ENCODE peak calls at places on chromosomes 6 and 20, in four cellular contexts. One of them, this sample, is unnamed.
A peak's percentile ranks its signal among the peaks of the same experiment; 100 is the strongest.

GRCh38 chr6:47343631-47344421 is 34.1 kb upstream of the TNFRSF21 start:
- DNase-seq in GM23248: no peak
- DNase-seq in uterus: no peak
- DNase-seq in thyroid gland: peak; percentile 2
- DNase-seq in this sample: no peak

GRCh38 chr6:52074155-52074554 is 13.3 kb downstream of the PKHD1 start:
- DNase-seq in GM23248: no peak
- DNase-seq in thyroid gland: no peak
- DNase-seq in uterus: no peak
- DNase-seq in this sample: no peak

GRCh38 chr6:169930799-169931198 is 179.4 kb downstream of the ERMARD start:
- DNase-seq in uterus: no peak
- DNase-seq in thyroid gland: no peak
- DNase-seq in GM23248: no peak
- DNase-seq in this sample: no peak

GRCh38 chr6:55902796-55903195 is 27.4 kb upstream of the BMP5 start:
- DNase-seq in thyroid gland: no peak
- DNase-seq in GM23248: no peak
- DNase-seq in uterus: no peak
- DNase-seq in this sample: no peak

GRCh38 chr20:13101276-13101675 is 92.5 kb downstream of the SPTLC3 start:
- DNase-seq in GM23248: no peak
- DNase-seq in uterus: no peak
- DNase-seq in thyroid gland: no peak
- DNase-seq in this sample: no peak

GRCh38 chr6:92231220-92231701 is 1188.1 kb downstream of the EPHA7 start:
- DNase-seq in uterus: no peak
- DNase-seq in thyroid gland: no peak
- DNase-seq in GM23248: no peak
- DNase-seq in this sample: no peak

GRCh38 chr20:37392441-37393195 is 46.7 kb downstream of the SRC start:
- DNase-seq in thyroid gland: no peak
- DNase-seq in uterus: no peak
- DNase-seq in GM23248: peak; percentile 55
- DNase-seq in this sample: no peak

GRCh38 chr20:60262967-60263603 is 304.9 kb downstream of the CDH26 start:
- DNase-seq in GM23248: peak; percentile 25
- DNase-seq in thyroid gland: peak; percentile 9
- DNase-seq in uterus: no peak
- DNase-seq in this sample: no peak

GRCh38 chr20:64239449-64240242 is 15.9 kb upstream of the PCMTD2 start:
- DNase-seq in thyroid gland: no peak
- DNase-seq in GM23248: no peak
- DNase-seq in uterus: no peak
- DNase-seq in this sample: no peak

GRCh38 chr20:23397961-23398360 is 23.3 kb downstream of the NAPB start:
- DNase-seq in GM23248: peak; percentile 55
- DNase-seq in uterus: no peak
- DNase-seq in thyroid gland: no peak
- DNase-seq in this sample: no peak

GRCh38 chr20:24756292-24757025 is 192.6 kb upstream of the CST7 start:
- DNase-seq in GM23248: no peak
- DNase-seq in uterus: no peak
- DNase-seq in thyroid gland: no peak
- DNase-seq in this sample: no peak

GRCh38 chr6:35955071-35955470 is 34.2 kb upstream of the SRPK1 start:
- DNase-seq in uterus: no peak
- DNase-seq in thyroid gland: no peak
- DNase-seq in GM23248: peak; percentile 76
- DNase-seq in this sample: no peak

GRCh38 chr6:16850332-16851022 is 89.2 kb upstream of the ATXN1 start:
- DNase-seq in uterus: no peak
- DNase-seq in thyroid gland: no peak
- DNase-seq in GM23248: no peak
- DNase-seq in this sample: no peak

GRCh38 chr20:49288250-49288751 is 10.4 kb upstream of the ZNFX1 start:
- DNase-seq in uterus: no peak
- DNase-seq in thyroid gland: no peak
- DNase-seq in GM23248: no peak
- DNase-seq in this sample: no peak

GRCh38 chr6:149329529-149329928 is 12.0 kb downstream of the TAB2 start:
- DNase-seq in uterus: no peak
- DNase-seq in thyroid gland: no peak
- DNase-seq in GM23248: no peak
- DNase-seq in this sample: no peak

GRCh38 chr6:149059557-149059956 is 258.0 kb upstream of the TAB2 start:
- DNase-seq in GM23248: no peak
- DNase-seq in thyroid gland: no peak
- DNase-seq in uterus: no peak
- DNase-seq in this sample: no peak

GRCh38 chr6:141326426-141326825 is 806.3 kb upstream of the GJE1 start:
- DNase-seq in uterus: no peak
- DNase-seq in GM23248: peak; percentile 99
- DNase-seq in thyroid gland: no peak
- DNase-seq in this sample: no peak

GRCh38 chr6:141321486-141322347 is 811.0 kb upstream of the GJE1 start:
- DNase-seq in GM23248: peak; percentile 31
- DNase-seq in thyroid gland: no peak
- DNase-seq in uterus: no peak
- DNase-seq in this sample: no peak

DNA sequence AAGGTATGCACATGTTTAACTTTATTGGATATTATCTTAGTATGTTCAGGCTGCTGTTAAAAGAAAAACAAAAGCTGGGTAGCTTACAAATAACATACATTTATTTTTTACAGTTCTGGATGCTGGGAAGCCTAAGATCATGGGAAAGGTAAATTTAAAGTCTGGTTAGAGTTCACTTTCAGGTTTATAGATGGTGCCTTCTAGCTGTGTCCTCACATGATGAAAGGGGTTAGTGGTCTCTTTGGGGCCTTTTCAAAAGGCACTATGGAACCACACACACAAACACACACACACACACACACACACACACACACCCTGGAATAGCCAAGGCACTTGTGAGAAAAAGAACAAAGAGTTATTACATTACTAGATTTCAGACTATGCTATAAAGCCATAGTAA is 805.8 kb upstream of the GJE1 start:
- DNase-seq in thyroid gland: no peak
- DNase-seq in uterus: no peak
- DNase-seq in GM23248: no peak
- DNase-seq in this sample: no peak
- H3K4me3 ChIP-seq in thyroid gland: no peak overlapping the region
- H3K4me3 ChIP-seq in uterus: no peak overlapping the region
- H3K4me3 ChIP-seq in GM23248: peak overlapping the region; percentile 64
- H3K4me3 ChIP-seq in this sample: no peak overlapping the region

GRCh38 chr6:45432944-45433343 is 55.2 kb upstream of the SUPT3H start:
- DNase-seq in thyroid gland: no peak
- DNase-seq in GM23248: peak; percentile 80
- DNase-seq in uterus: no peak
- DNase-seq in this sample: no peak

GRCh38 chr6:45427632-45428031 is 49.9 kb upstream of the SUPT3H start:
- DNase-seq in GM23248: peak; percentile 51
- DNase-seq in thyroid gland: no peak
- DNase-seq in uterus: no peak
- DNase-seq in this sample: no peak

GRCh38 chr6:45428734-45429133 is 51.0 kb upstream of the SUPT3H start:
- DNase-seq in thyroid gland: no peak
- DNase-seq in uterus: no peak
- DNase-seq in GM23248: no peak
- DNase-seq in this sample: no peak

GRCh38 chr6:45431314-45432058 is 53.8 kb upstream of the SUPT3H start:
- DNase-seq in thyroid gland: no peak
- DNase-seq in uterus: no peak
- DNase-seq in GM23248: no peak
- DNase-seq in this sample: no peak

DNA sequence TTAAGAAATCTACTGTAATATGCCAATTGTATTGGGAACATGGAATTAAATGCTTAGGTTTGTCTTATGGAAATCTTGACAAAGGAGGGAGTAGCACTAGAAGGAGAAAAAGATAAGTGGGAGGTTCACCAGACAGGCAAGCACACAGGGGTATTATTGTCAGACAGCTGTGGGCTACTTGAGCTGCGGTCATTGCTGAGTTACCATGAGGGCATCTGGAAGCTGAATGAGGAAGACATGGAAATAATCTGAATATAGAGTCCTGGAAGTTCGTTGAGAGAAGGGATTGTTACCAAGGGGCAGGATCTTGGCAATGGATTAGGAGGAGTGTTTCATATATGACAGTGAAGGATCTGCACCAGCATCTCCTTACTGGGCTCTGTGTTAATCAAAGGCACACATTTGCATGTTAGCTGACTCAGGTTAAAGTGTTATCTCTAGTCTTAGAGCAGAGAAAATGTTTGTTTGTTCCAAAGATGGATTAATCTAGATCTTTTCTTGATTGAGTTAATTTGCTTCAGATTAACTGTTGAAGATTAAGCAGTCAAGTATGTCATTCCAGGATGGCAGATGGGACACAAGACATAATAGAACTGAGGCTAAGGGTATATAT is 53.0 kb upstream of the SUPT3H start:
- DNase-seq in thyroid gland: no peak
- DNase-seq in uterus: no peak
- DNase-seq in GM23248: no peak
- DNase-seq in this sample: no peak
- H3K4me1 ChIP-seq in thyroid gland: peaks cover 3% of the 10 kb centered on the region
- H3K4me1 ChIP-seq in uterus: no peaks in the 10 kb centered on the region
- H3K4me1 ChIP-seq in GM23248: peaks cover 48% of the 10 kb centered on the region
- H3K4me1 ChIP-seq in this sample: no peaks in the 10 kb centered on the region

GRCh38 chr6:161085246-161085645 is 93.7 kb downstream of the MAP3K4 start:
- DNase-seq in uterus: no peak
- DNase-seq in thyroid gland: no peak
- DNase-seq in GM23248: no peak
- DNase-seq in this sample: no peak

GRCh38 chr6:161076211-161076677 is 84.7 kb downstream of the MAP3K4 start:
- DNase-seq in uterus: no peak
- DNase-seq in thyroid gland: no peak
- DNase-seq in GM23248: no peak
- DNase-seq in this sample: no peak

GRCh38 chr6:161080263-161080970 is 88.8 kb downstream of the MAP3K4 start:
- DNase-seq in thyroid gland: no peak
- DNase-seq in uterus: no peak
- DNase-seq in GM23248: peak; percentile 58
- DNase-seq in this sample: no peak

GRCh38 chr6:161079566-161080262 is 88.1 kb downstream of the MAP3K4 start:
- DNase-seq in thyroid gland: no peak
- DNase-seq in GM23248: peak; percentile 94
- DNase-seq in uterus: peak; percentile 25
- DNase-seq in this sample: no peak

GRCh38 chr6:161082215-161082614 is 90.6 kb downstream of the MAP3K4 start:
- DNase-seq in thyroid gland: no peak
- DNase-seq in uterus: no peak
- DNase-seq in GM23248: no peak
- DNase-seq in this sample: no peak
- H3K27ac ChIP-seq in thyroid gland: no peak overlapping the region
- H3K27ac ChIP-seq in uterus: no peak overlapping the region
- H3K27ac ChIP-seq in GM23248: no peak overlapping the region
- H3K27ac ChIP-seq in this sample: no peak overlapping the region

GRCh38 chr6:12543953-12544352 is 172.6 kb upstream of the PHACTR1 start:
- DNase-seq in uterus: no peak
- DNase-seq in GM23248: no peak
- DNase-seq in thyroid gland: no peak
- DNase-seq in this sample: peak; percentile 13
- H3K4me3 ChIP-seq in uterus: no peak overlapping the region
- H3K4me3 ChIP-seq in GM23248: no peak overlapping the region
- H3K4me3 ChIP-seq in thyroid gland: no peak overlapping the region
- H3K4me3 ChIP-seq in this sample: no peak overlapping the region

DNA sequence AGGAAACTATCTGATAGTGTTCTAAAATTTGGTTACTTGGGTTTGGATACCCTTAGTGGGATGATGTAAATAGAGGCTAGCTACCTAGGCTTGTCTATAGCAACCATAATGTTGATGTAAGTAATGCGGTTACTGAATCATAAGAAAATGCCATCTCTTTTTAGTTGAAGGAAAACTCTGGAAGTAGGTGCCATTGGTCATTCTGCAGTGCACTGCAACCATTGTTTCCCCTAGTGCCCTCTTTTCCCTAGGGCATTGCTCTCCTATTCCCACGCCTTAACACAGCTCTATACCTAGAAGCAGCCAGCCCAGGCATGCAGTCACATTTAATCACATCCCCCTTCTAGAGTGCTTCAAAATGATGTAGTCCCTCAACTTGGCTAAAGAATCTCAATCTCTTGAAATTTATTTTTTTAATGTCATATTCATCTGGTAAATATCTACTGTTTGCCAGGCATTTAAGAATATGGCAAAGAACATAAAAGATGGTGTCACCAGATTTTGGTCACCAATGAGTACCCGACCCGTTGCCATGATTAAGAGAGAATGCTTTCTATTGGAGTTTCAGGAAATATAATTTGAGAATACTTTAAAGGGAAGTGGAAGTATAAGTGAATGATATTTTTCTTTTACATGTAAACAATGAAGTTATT is 10.4 kb downstream of the LOC128125822 start:
- DNase-seq in uterus: no peak
- DNase-seq in GM23248: no peak
- DNase-seq in thyroid gland: no peak
- DNase-seq in this sample: no peak
- H3K4me1 ChIP-seq in uterus: no peaks in the 10 kb centered on the region
- H3K4me1 ChIP-seq in GM23248: no peaks in the 10 kb centered on the region
- H3K4me1 ChIP-seq in thyroid gland: no peaks in the 10 kb centered on the region
- H3K4me1 ChIP-seq in this sample: no peaks in the 10 kb centered on the region

GRCh38 chr6:22447191-22447590 is 122.2 kb upstream of the HDGFL1 start:
- DNase-seq in GM23248: no peak
- DNase-seq in uterus: no peak
- DNase-seq in thyroid gland: no peak
- DNase-seq in this sample: no peak
- H3K27ac ChIP-seq in GM23248: no peak overlapping the region
- H3K27ac ChIP-seq in uterus: peak overlapping the region; percentile 72
- H3K27ac ChIP-seq in thyroid gland: peak overlapping the region; percentile 60
- H3K27ac ChIP-seq in this sample: no peak overlapping the region

DNA sequence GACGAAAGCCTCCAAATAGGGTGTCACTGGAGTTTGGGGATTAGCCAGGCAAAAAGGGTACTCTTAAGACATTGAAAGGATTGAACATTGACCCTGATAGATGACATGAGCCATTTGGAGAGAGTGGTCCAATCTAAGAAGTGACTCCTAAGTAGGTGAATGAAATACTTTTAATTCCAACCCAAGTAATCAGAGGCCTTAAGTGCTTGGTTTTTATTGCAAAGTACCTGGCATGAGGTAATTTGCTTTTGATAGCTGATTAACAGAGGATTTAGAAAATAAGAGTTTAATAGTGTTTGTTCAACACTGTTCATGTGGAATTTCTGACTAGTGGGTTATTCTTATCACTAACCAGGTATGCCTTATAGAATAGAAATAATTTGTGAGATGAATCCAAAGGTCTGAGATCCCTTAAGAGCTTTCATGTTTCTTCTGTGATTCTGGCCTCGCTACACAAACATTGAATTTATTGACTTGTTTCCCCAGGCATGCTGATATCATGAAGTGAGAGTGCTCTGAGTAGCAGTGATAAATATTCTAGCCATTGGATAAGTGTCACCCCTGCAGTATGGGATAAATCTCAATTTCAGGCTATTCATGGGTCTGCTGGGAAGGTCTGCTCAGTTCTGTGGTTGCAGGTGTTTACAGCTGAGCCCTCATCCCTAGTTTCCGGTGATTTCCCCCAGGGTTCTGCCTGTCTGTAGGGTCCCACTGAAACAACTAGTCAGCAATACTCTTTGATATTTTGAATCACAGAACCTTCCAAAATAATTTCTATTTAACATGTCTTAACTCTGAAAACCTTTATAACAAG is 6.6 kb downstream of the NCOA7 start:
- DNase-seq in thyroid gland: no peak
- DNase-seq in uterus: no peak
- DNase-seq in GM23248: no peak
- DNase-seq in this sample: no peak
- H3K4me3 ChIP-seq in thyroid gland: no peak overlapping the region
- H3K4me3 ChIP-seq in uterus: no peak overlapping the region
- H3K4me3 ChIP-seq in GM23248: no peak overlapping the region
- H3K4me3 ChIP-seq in this sample: no peak overlapping the region

This sample was measured in prostate gland.